ENCODE peak calls at places on chromosomes 1 and 21, in ten cellular contexts. Z, Y, J, R, V, S, C, O, B and G are unnamed samples.

GRCh38 chr21:28636988-28637691 is 355.5 kb downstream of the LTN1 start:
- DNase-seq in V (no peak), B (no peak), R (no peak), Y (no peak), Z (no peak), J (peak), O (no peak), S (peak), C (no peak), G (peak)

GRCh38 chr1:236354330-236355147 is 39.5 kb upstream of the EDARADD start:
- DNase-seq in B (no peak), S (no peak), Z (no peak), R (no peak), V (no peak), J (no peak), C (no peak), Y (no peak), O (no peak), G (no peak)

GRCh38 chr21:42624936-42625335 is 28.5 kb upstream of the PDE9A start:
- DNase-seq in R (no peak), S (no peak), J (no peak), Y (no peak), C (no peak), Z (no peak), V (no peak), O (no peak), B (no peak), G (no peak)

GRCh38 chr1:47508900-47509488 is 71.2 kb downstream of the FOXD2 start:
- DNase-seq in Y (no peak), O (no peak), C (no peak), V (no peak), J (no peak), R (no peak), Z (no peak), S (no peak), B (peak), G (no peak)

GRCh38 chr21:44628707-44629391 is 2.0 kb downstream of the KRTAP10-9 start:
- DNase-seq in V (no peak), S (no peak), Y (no peak), C (no peak), O (no peak), Z (no peak), R (peak), B (peak), J (no peak), G (no peak)

GRCh38 chr21:46183910-46184624 is at the start of gene SPATC1L:
- DNase-seq in S (peak), J (peak), V (peak), Z (no peak), B (peak), C (no peak), Y (no peak), R (peak), O (peak), G (no peak)

GRCh38 chr1:187413770-187414169 is 585.0 kb downstream of the PLA2G4A start:
- DNase-seq in S (no peak), B (no peak), J (no peak), O (no peak), V (no peak), Z (no peak), C (no peak), R (no peak), Y (no peak), G (no peak)

GRCh38 chr1:227841141-227841540 is 25.7 kb downstream of the PRSS38 start:
- DNase-seq in C (no peak), V (no peak), B (no peak), Z (no peak), O (no peak), R (no peak), Y (no peak), S (no peak), J (no peak), G (no peak)

GRCh38 chr1:239354211-239354610 is 32.2 kb upstream of the CHRM3 start:
- DNase-seq in S (no peak), V (no peak), C (no peak), R (no peak), Z (no peak), O (no peak), B (no peak), J (no peak), Y (no peak), G (no peak)

GRCh38 chr1:234881893-234882771 is 246.5 kb downstream of the TOMM20 start:
- DNase-seq in O (no peak), J (no peak), B (no peak), C (no peak), Y (no peak), Z (no peak), S (no peak), V (no peak), R (no peak), G (no peak)

GRCh38 chr1:231202125-231202633 is 38.8 kb upstream of the GNPAT start:
- DNase-seq in V (no peak), Z (no peak), R (no peak), O (no peak), B (no peak), C (no peak), S (no peak), Y (no peak), J (no peak), G (no peak)

GRCh38 chr1:182185822-182186756 is 124.6 kb upstream of the ZNF648 start:
- DNase-seq in Z (no peak), B (no peak), C (no peak), R (no peak), V (no peak), Y (no peak), O (peak), J (no peak), S (peak), G (peak)

GRCh38 chr1:15411593-15412487 is 2.2 kb downstream of the EFHD2 start:
- DNase-seq in B (peak), Z (no peak), Y (peak), J (no peak), V (peak), R (peak), S (peak), C (peak), O (no peak), G (no peak)

GRCh38 chr1:208010487-208011079 is 99.7 kb upstream of the CD34 start:
- DNase-seq in C (no peak), S (no peak), J (no peak), B (no peak), V (no peak), R (no peak), O (no peak), Y (no peak), Z (no peak), G (no peak)

GRCh38 chr21:43189936-43190335 is 21.1 kb downstream of the CRYAA start:
- DNase-seq in Y (no peak), R (peak), Z (no peak), O (no peak), C (no peak), S (no peak), J (no peak), B (peak), V (no peak), G (peak)

GRCh38 chr1:2480986-2481364 is 4.9 kb downstream of the PLCH2 start:
- DNase-seq in Y (no peak), S (no peak), Z (no peak), B (no peak), C (no peak), V (no peak), J (no peak), R (no peak), O (no peak), G (no peak)

GRCh38 chr1:42298520-42298919 is 36.5 kb downstream of the FOXJ3 start:
- DNase-seq in Z (no peak), B (no peak), J (no peak), C (no peak), O (no peak), V (no peak), S (no peak), R (no peak), Y (no peak), G (no peak)

GRCh38 chr21:43194303-43195130 is 25.7 kb downstream of the CRYAA start:
- DNase-seq in Z (no peak), B (peak), O (no peak), J (no peak), Y (no peak), S (no peak), C (no peak), R (peak), V (peak), G (peak)

GRCh38 chr1:47181095-47181954 is 8.5 kb downstream of the PDZK1IP1 start:
- DNase-seq in Z (no peak), R (peak), C (no peak), J (no peak), B (peak), V (no peak), Y (peak), S (no peak), O (no peak), G (peak)

GRCh38 chr1:110150330-110151174 is at the start of gene SLC6A17:
- DNase-seq in O (peak), V (no peak), J (peak), Y (no peak), C (no peak), R (no peak), Z (no peak), S (peak), B (peak), G (no peak)

GRCh38 chr1:4017636-4018365 is 117.7 kb upstream of the C1orf174 start:
- DNase-seq in Y (no peak), C (no peak), B (peak), V (no peak), J (no peak), Z (no peak), R (peak), O (no peak), S (no peak), G (no peak)

GRCh38 chr1:112388436-112388835 is 7.6 kb upstream of the CTTNBP2NL start:
- DNase-seq in S (no peak), Y (no peak), Z (no peak), J (no peak), C (no peak), B (peak), V (no peak), R (no peak), O (no peak), G (no peak)

GRCh38 chr1:30523055-30524020 is 200.0 kb downstream of the MATN1 start:
- DNase-seq in B (peak), C (no peak), S (peak), V (no peak), O (no peak), J (peak), Y (no peak), Z (no peak), R (peak), G (peak)

GRCh38 chr1:189269011-189269410 is 1208.7 kb downstream of the BRINP3 start:
- DNase-seq in J (peak), Y (no peak), V (no peak), S (no peak), R (no peak), O (peak), Z (no peak), C (no peak), B (no peak), G (no peak)

GRCh38 chr1:28282426-28283407 is 23.4 kb downstream of the SESN2 start:
- DNase-seq in S (no peak), R (no peak), C (no peak), J (no peak), O (no peak), Y (peak), Z (no peak), B (no peak), V (peak), G (no peak)

GRCh38 chr1:160169553-160170399 is 18.4 kb downstream of the ATP1A4 start:
- DNase-seq in Y (no peak), R (no peak), O (peak), V (no peak), C (no peak), Z (no peak), B (peak), S (no peak), J (no peak), G (no peak)

DNA sequence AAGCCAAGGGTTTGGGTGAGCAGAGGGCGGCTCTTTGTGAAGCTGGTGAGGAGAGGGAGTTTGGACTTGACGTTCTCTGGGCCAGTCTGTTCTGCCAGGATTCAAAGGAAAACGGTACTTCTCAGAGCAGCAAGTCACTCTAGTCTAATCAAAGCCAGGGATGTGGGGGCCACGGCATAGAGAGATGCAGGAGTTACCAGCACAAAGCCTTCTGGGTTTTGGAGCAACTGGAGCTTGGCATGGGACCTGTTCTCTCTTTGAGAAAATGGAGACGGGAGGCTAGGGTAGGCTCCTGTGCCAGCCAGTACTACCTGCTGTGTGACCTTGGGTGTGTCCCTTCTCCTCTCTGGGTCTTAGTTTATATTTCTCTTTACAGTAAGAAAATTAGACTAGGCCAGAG is 2.1 kb downstream of the TXLNA start:
- DNase-seq in R (no peak), O (no peak), C (no peak), Y (no peak), B (no peak), V (no peak), Z (no peak), S (no peak), J (no peak), G (no peak)
- H3K4me3 ChIP-seq in R (no peak), O (peak), C (no peak), Y (no peak), B (peak), V (no peak), Z (peak), S (no peak), J (peak), G (no peak)

GRCh38 chr1:24109686-24110475 is 2.1 kb downstream of the MYOM3 start:
- DNase-seq in Y (no peak), C (no peak), J (no peak), V (no peak), R (no peak), B (peak), O (no peak), Z (no peak), S (no peak), G (no peak)
- H3K4me3 ChIP-seq in Y (no peak), C (no peak), J (no peak), V (no peak), R (no peak), B (no peak), O (no peak), Z (no peak), S (no peak), G (no peak)

DNA sequence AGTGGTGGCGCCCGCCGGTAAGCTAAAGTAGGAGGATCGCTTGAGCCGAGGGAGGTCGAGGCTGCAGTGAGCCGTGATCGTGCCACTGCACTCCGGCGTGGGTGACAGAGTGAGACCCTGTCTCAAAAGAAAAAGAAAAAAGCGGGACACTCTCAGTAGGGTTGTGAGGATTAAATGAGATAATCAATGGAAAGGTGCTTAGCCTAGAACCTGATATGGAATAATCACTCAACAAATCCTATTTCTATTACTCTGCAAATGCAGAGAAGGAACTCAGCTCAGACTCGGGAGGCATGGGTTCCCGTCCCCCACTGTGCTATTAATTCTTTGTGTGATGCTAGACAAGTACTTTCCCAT is 541 bp upstream of the LUZP1 start:
- DNase-seq in S (no peak), R (no peak), Y (no peak), J (no peak), Z (no peak), V (no peak), C (no peak), O (no peak), B (no peak), G (no peak)
- H3K4me3 ChIP-seq in S (no peak), R (peak), Y (peak), J (peak), Z (peak), V (peak), C (peak), O (no peak), B (no peak), G (no peak)

GRCh38 chr21:21199342-21200102 is 201.3 kb downstream of the NCAM2 start:
- DNase-seq in Y (no peak), S (no peak), B (no peak), V (no peak), R (no peak), C (no peak), J (no peak), Z (no peak), O (no peak), G (no peak)

GRCh38 chr21:21196848-21197247 is 198.6 kb downstream of the NCAM2 start:
- DNase-seq in V (no peak), J (no peak), C (no peak), Z (no peak), O (no peak), B (no peak), S (no peak), R (no peak), Y (no peak), G (no peak)

GRCh38 chr21:21200103-21200938 is 202.1 kb downstream of the NCAM2 start:
- DNase-seq in O (no peak), Z (peak), C (no peak), J (peak), R (no peak), S (peak), B (no peak), V (peak), Y (no peak), G (peak)

GRCh38 chr21:21203822-21204339 is 205.7 kb downstream of the NCAM2 start:
- DNase-seq in V (no peak), S (no peak), Y (no peak), J (no peak), Z (no peak), O (no peak), R (no peak), C (no peak), B (no peak), G (no peak)

GRCh38 chr21:21200939-21201610 is 202.9 kb downstream of the NCAM2 start:
- DNase-seq in Z (no peak), Y (no peak), C (no peak), V (no peak), B (no peak), J (no peak), O (no peak), R (no peak), S (peak), G (no peak)
- H3K4me3 ChIP-seq in Z (peak), Y (peak), C (no peak), V (no peak), B (no peak), J (no peak), O (no peak), R (no peak), S (peak), G (no peak)

GRCh38 chr1:23177438-23178380 is 9.1 kb upstream of the LUZP1 start:
- DNase-seq in O (peak), B (peak), Y (peak), V (peak), J (no peak), R (peak), Z (peak), S (peak), C (peak), G (peak)
- H3K4me3 ChIP-seq in O (peak), B (peak), Y (peak), V (peak), J (peak), R (peak), Z (peak), S (peak), C (peak), G (peak)

GRCh38 chr1:12594490-12594889 is 23.5 kb downstream of the DHRS3 start:
- DNase-seq in O (no peak), J (no peak), Z (no peak), Y (no peak), V (no peak), B (no peak), S (no peak), R (no peak), C (no peak), G (no peak)

GRCh38 chr1:12597792-12598191 is 20.2 kb downstream of the DHRS3 start:
- DNase-seq in B (no peak), Y (peak), C (no peak), S (no peak), J (no peak), Z (no peak), R (no peak), V (no peak), O (no peak), G (no peak)

GRCh38 chr1:12593621-12594066 is 24.4 kb downstream of the DHRS3 start:
- DNase-seq in C (no peak), R (no peak), Z (peak), J (no peak), V (no peak), O (no peak), S (no peak), B (no peak), Y (peak), G (no peak)

GRCh38 chr1:12594966-12595838 is 22.8 kb downstream of the DHRS3 start:
- DNase-seq in B (peak), J (no peak), C (no peak), Y (peak), V (peak), Z (no peak), S (no peak), R (peak), O (peak), G (no peak)

DNA sequence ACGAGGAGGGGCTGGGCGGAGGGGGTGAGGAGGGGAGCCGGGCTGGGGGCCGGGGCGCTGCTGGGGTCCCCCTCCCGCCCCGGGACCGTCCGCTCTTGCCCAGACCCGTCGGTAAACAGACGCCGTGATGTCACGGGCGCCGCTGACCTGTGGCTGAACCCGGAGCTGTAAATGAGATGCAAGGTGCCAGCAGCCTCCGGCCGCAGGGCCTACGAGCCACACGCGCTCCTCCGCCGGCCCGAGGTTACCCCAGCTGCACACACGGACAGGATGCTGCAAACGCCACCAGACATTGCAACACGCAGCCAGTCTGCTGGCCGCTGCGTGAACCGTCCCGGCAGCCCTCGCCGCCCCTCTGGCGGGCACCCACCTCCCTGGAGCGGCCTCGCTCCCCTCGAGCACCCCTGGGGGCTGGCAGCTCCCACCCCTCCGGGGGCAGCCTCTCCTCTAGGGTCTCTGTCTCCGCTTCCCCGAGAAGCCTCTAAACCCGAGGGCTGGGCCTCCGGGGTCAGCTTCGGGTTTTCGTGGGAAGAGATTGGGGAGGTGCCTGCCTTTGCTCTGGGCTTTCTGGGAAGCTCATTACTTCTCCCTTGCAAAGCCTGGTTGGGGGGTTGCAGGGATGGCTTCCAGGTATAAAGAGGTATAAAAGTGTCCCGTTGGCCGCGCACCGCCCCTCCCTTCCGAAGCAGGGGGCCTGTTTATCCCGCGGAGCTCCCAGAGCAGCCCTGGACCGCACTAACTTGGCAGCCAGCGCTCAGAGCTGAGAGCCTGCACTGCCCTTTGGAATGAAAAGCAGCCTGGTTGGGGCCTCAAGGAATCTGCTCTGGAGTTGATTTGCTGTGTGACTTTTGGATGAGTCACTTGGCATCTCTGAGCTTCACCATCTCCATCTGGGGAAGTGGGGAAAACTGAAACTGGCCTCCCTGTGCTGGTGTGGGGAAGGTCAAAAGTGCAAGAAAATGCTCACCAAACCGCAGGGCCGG is 21.9 kb downstream of the DHRS3 start:
- DNase-seq in V (peak), B (peak), Z (peak), R (no peak), O (no peak), C (no peak), S (peak), J (peak), Y (peak), G (peak)
- H3K4me3 ChIP-seq in V (peak), B (peak), Z (peak), R (no peak), O (peak), C (peak), S (peak), J (peak), Y (peak), G (peak)